ENCODE peak calls at places on chromosomes 5 and 9, in six cellular contexts. E is A549, V is HepG2, R is astrocyte, F is neural progenitor cell, P is esophagus squamous epithelium. D is an unnamed sample.

GRCh38 chr9:105439428-105439827 is 8.4 kb upstream of the FSD1L start:
- DNase-seq in E (no peak), V (no peak), R (peak; percentile 81), F (no peak), P (no peak), D (no peak)

GRCh38 chr9:121968056-121968455 is 125.1 kb downstream of the TTLL11 start:
- DNase-seq in E (no peak), V (no peak), R (no peak), F (no peak), P (no peak), D (no peak)

GRCh38 chr9:131120620-131121228 is 4.7 kb upstream of the NUP214 start:
- DNase-seq in E (no peak), V (no peak), R (no peak), F (no peak), P (no peak), D (no peak)

GRCh38 chr5:53333160-53333559 is 147.3 kb upstream of the FST start:
- DNase-seq in E (no peak), V (no peak), R (peak; percentile 84), F (no peak), P (no peak), D (no peak)

GRCh38 chr9:17900604-17901003 is 321.7 kb downstream of the SH3GL2 start:
- DNase-seq in E (no peak), V (no peak), R (no peak), F (no peak), P (no peak), D (no peak)

GRCh38 chr5:3107118-3107517 is 355.6 kb upstream of the IRX2 start:
- DNase-seq in E (no peak), V (no peak), R (no peak), F (no peak), P (no peak), D (no peak)

GRCh38 chr5:74185599-74185998 is 454.9 kb downstream of the ENC1 start:
- DNase-seq in E (no peak), V (no peak), R (peak; percentile 70), F (no peak), P (no peak), D (no peak)

GRCh38 chr5:95393279-95393678 is 2.1 kb downstream of the FAM81B start:
- DNase-seq in E (no peak), V (no peak), R (no peak), F (no peak), P (no peak), D (no peak)

GRCh38 chr5:1501372-1502045 is 22.3 kb downstream of the LPCAT1 start:
- DNase-seq in E (no peak), V (no peak), R (no peak), F (no peak), P (no peak), D (no peak)

GRCh38 chr5:10627185-10628115 is 63.6 kb downstream of the ANKRD33B start:
- DNase-seq in E (peak; percentile 97), V (peak; percentile 79), R (peak; percentile 96), F (peak; percentile 98), P (peak; percentile 35), D (peak; percentile 51)
- H3K4me1 ChIP-seq in E (peaks cover 19% of the 10 kb centered on the region), V (peaks cover 14% of the 10 kb centered on the region), R (peaks cover 15% of the 10 kb centered on the region), F (peaks cover 27% of the 10 kb centered on the region), P (peaks cover 7% of the 10 kb centered on the region), D (peaks cover 7% of the 10 kb centered on the region)

GRCh38 chr5:150565868-150566267 is 57.9 kb downstream of the NDST1 start:
- DNase-seq in E (no peak), V (no peak), R (no peak), F (no peak), P (no peak), D (no peak)

GRCh38 chr5:150561571-150562295 is 53.8 kb downstream of the NDST1 start:
- DNase-seq in E (no peak), V (no peak), R (no peak), F (no peak), P (no peak), D (no peak)

GRCh38 chr5:150561192-150561512 is 53.2 kb downstream of the NDST1 start:
- DNase-seq in E (no peak), V (no peak), R (no peak), F (no peak), P (no peak), D (no peak)

GRCh38 chr5:150560401-150561191 is 52.7 kb downstream of the NDST1 start:
- DNase-seq in E (peak; percentile 83), V (peak; percentile 82), R (peak; percentile 49), F (peak; percentile 89), P (peak; percentile 18), D (peak; percentile 75)

GRCh38 chr5:150562832-150563231 is 54.9 kb downstream of the NDST1 start:
- DNase-seq in E (peak; percentile 74), V (peak; percentile 47), R (peak; percentile 34), F (peak; percentile 40), P (no peak), D (no peak)
- TF ChIP-seq CTCF in E (peak; percentile 56), V (peak; percentile 68), R (peak; percentile 68), F (peak; percentile 66), P (peak; percentile 51), D (peak; percentile 20)

GRCh38 chr9:111902396-111903147 is 6.0 kb downstream of the UGCG start:
- DNase-seq in E (no peak), V (no peak), R (peak; percentile 81), F (no peak), P (no peak), D (no peak)
- H3K27ac ChIP-seq in E (no peak overlapping the region), V (no peak overlapping the region), R (peak overlapping the region; percentile 28), F (no peak overlapping the region), P (no peak overlapping the region), D (no peak overlapping the region)

GRCh38 chr5:12805165-12805698 is 901.0 kb upstream of the CTNND2 start:
- DNase-seq in E (no peak), V (no peak), R (no peak), F (no peak), P (no peak), D (no peak)
- H3K4me1 ChIP-seq in E (no peaks in the 10 kb centered on the region), V (no peaks in the 10 kb centered on the region), R (no peaks in the 10 kb centered on the region), F (no peaks in the 10 kb centered on the region), P (no peaks in the 10 kb centered on the region), D (no peaks in the 10 kb centered on the region)

DNA sequence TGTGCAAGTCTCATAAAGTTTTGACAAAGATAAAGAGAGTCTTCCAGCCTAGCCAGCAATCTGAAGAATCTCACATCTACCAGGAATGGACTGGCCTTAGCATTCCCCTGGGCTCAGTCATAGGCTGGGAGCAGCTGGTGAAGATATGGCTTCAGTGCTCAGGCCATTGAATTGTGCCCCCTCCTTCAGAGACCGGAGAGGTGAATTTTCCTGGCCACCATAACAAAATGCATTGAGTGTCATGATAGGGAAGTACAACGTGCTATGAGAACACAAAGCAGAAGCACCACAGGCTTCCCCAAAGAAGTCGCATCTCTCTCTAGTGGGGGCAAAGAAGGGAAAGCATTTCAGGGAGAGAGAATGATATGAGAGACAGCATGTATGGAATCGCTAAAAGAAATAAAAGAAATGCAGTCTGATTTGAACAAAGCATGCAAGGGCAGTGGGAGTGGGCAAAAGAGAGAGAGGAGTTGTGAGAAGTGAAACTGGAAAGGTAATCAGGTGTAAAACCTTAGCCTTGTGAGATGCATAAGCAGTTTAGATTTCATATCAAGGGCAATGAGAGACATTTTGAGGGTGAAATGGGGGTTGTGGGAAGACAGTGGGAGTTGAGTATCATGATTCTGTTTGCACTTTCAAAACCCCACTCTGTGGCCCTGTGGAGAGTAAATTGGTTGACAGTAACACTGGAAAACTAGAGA is 57.1 kb upstream of the NMUR2 start:
- DNase-seq in E (peak; percentile 45), V (no peak), R (no peak), F (no peak), P (no peak), D (no peak)
- TF ChIP-seq CTCF in E (peak; percentile 26), V (peak; percentile 44), R (no peak), F (no peak), P (no peak), D (no peak)

GRCh38 chr9:110104201-110104845 is 103.6 kb downstream of the C9orf152 start:
- DNase-seq in E (no peak), V (no peak), R (peak; percentile 78), F (no peak), P (no peak), D (no peak)

GRCh38 chr9:110101531-110102161 is 106.3 kb downstream of the C9orf152 start:
- DNase-seq in E (no peak), V (no peak), R (no peak), F (no peak), P (no peak), D (no peak)

GRCh38 chr9:110106698-110107097 is 101.3 kb downstream of the C9orf152 start:
- DNase-seq in E (no peak), V (no peak), R (no peak), F (peak; percentile 62), P (no peak), D (no peak)

GRCh38 chr9:110105107-110105506 is 102.9 kb downstream of the C9orf152 start:
- DNase-seq in E (no peak), V (no peak), R (peak; percentile 80), F (no peak), P (no peak), D (no peak)

GRCh38 chr9:110103257-110103656 is 104.7 kb downstream of the C9orf152 start:
- DNase-seq in E (no peak), V (no peak), R (no peak), F (no peak), P (no peak), D (no peak)
- H3K27ac ChIP-seq in E (no peak overlapping the region), V (no peak overlapping the region), R (no peak overlapping the region), F (no peak overlapping the region), P (no peak overlapping the region), D (no peak overlapping the region)

GRCh38 chr5:31993182-31993961 is 180.7 kb downstream of the GOLPH3 start:
- DNase-seq in E (no peak), V (no peak), R (peak; percentile 82), F (no peak), P (no peak), D (no peak)

GRCh38 chr5:31992377-31992776 is 181.7 kb downstream of the GOLPH3 start:
- DNase-seq in E (no peak), V (no peak), R (no peak), F (no peak), P (no peak), D (no peak)

GRCh38 chr5:31995714-31996113 is 178.4 kb downstream of the GOLPH3 start:
- DNase-seq in E (no peak), V (no peak), R (no peak), F (no peak), P (no peak), D (no peak)

GRCh38 chr5:31996909-31997308 is 177.2 kb downstream of the GOLPH3 start:
- DNase-seq in E (no peak), V (no peak), R (no peak), F (no peak), P (no peak), D (no peak)

DNA sequence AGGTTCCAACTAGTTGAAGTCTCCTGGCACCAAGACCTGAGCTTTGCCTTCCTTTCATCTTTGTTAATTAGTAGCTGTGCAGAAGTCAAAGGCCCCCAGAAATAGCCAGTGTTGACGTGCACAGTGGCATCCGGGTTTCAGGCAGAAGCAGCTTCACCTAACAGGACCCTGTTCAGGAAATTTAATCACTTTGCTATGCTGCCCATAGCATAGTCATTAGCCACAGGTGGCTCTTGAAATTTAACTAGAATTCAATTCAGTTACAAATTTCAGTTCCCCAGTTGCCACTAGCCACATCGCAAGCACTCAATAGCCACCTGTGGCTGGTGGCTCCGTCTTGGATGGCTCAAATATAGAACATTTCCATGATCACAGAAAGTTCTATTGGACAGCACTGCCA is 179.1 kb downstream of the GOLPH3 start:
- DNase-seq in E (no peak), V (no peak), R (no peak), F (no peak), P (no peak), D (no peak)
- H3K4me1 ChIP-seq in E (peaks cover 24% of the 10 kb centered on the region), V (no peaks in the 10 kb centered on the region), R (peaks cover 19% of the 10 kb centered on the region), F (no peaks in the 10 kb centered on the region), P (no peaks in the 10 kb centered on the region), D (peaks cover 15% of the 10 kb centered on the region)